ENCODE peak calls at places on chromosomes 3 and 15, in ten cellular contexts. F is spleen; R is AG04450; Q is ACHN; C is GM04503; H is adrenal gland; M is CD8-positive, alpha-beta T cell; E is myocyte; W is pons; V is GM19239. D is an unnamed sample.

GRCh38 chr15:39194431-39194830 is 386.4 kb upstream of the THBS1 start:
- DNase-seq in F (no peak), R (no peak), Q (no peak), C (no peak), H (no peak), M (no peak), E (peak; percentile 18), W (no peak), V (no peak), D (no peak)

GRCh38 chr3:149736180-149737100 is 15.8 kb downstream of the COMMD2 start:
- DNase-seq in F (no peak), R (no peak), Q (peak; percentile 74), C (peak; percentile 24), H (no peak), M (no peak), E (peak; percentile 55), W (no peak), V (no peak), D (no peak)

GRCh38 chr3:50237133-50237651 is 1.2 kb downstream of the GNAI2 start:
- DNase-seq in F (peak; percentile 90), R (no peak), Q (peak; percentile 50), C (no peak), H (peak; percentile 66), M (no peak), E (peak; percentile 48), W (no peak), V (no peak), D (no peak)

GRCh38 chr15:43215961-43216360 is 4.9 kb downstream of the EPB42 start:
- DNase-seq in F (no peak), R (no peak), Q (no peak), C (no peak), H (no peak), M (no peak), E (peak; percentile 20), W (no peak), V (no peak), D (no peak)

GRCh38 chr15:59917504-59918157 is 86.5 kb upstream of the FOXB1 start:
- DNase-seq in F (peak; percentile 78), R (no peak), Q (peak; percentile 72), C (no peak), H (peak; percentile 53), M (peak; percentile 48), E (peak; percentile 35), W (peak; percentile 29), V (peak; percentile 48), D (peak; percentile 75)

GRCh38 chr3:126109146-126109859 is 25.4 kb upstream of the SLC41A3 start:
- DNase-seq in F (peak; percentile 67), R (no peak), Q (no peak), C (no peak), H (no peak), M (no peak), E (no peak), W (no peak), V (no peak), D (no peak)

GRCh38 chr15:60116456-60117089 is 112.5 kb downstream of the FOXB1 start:
- DNase-seq in F (no peak), R (no peak), Q (peak; percentile 2), C (no peak), H (no peak), M (no peak), E (no peak), W (no peak), V (no peak), D (no peak)

GRCh38 chr3:83039422-83039821 is 1278.0 kb upstream of the GBE1 start:
- DNase-seq in F (no peak), R (no peak), Q (no peak), C (no peak), H (no peak), M (no peak), E (no peak), W (no peak), V (no peak), D (no peak)

GRCh38 chr3:27031476-27031875 is 337.7 kb downstream of the NEK10 start:
- DNase-seq in F (no peak), R (no peak), Q (no peak), C (no peak), H (no peak), M (no peak), E (peak; percentile 77), W (no peak), V (no peak), D (no peak)

GRCh38 chr3:179760944-179761343 is 108.1 kb downstream of the USP13 start:
- DNase-seq in F (no peak), R (peak; percentile 18), Q (peak; percentile 58), C (no peak), H (peak; percentile 81), M (no peak), E (peak; percentile 29), W (no peak), V (no peak), D (no peak)

GRCh38 chr3:184381261-184382224 is 1.7 kb downstream of the CHRD start:
- DNase-seq in F (no peak), R (no peak), Q (no peak), C (no peak), H (peak; percentile 61), M (no peak), E (peak; percentile 58), W (no peak), V (no peak), D (no peak)

GRCh38 chr3:37814547-37814946 is 47.1 kb upstream of the CTDSPL start:
- DNase-seq in F (no peak), R (no peak), Q (peak; percentile 5), C (no peak), H (no peak), M (no peak), E (no peak), W (no peak), V (no peak), D (no peak)

GRCh38 chr3:127699098-127699945 is 26.6 kb downstream of the ABTB1 start:
- DNase-seq in F (peak; percentile 37), R (no peak), Q (no peak), C (no peak), H (peak; percentile 89), M (no peak), E (no peak), W (no peak), V (no peak), D (no peak)

GRCh38 chr3:173761161-173761560 is 363.6 kb downstream of the NLGN1 start:
- DNase-seq in F (no peak), R (no peak), Q (no peak), C (no peak), H (no peak), M (no peak), E (no peak), W (no peak), V (no peak), D (no peak)

GRCh38 chr15:66594836-66595235 is 29.0 kb upstream of the LCTL start:
- DNase-seq in F (no peak), R (no peak), Q (no peak), C (no peak), H (no peak), M (no peak), E (no peak), W (no peak), V (no peak), D (no peak)

GRCh38 chr3:194964809-194965208 is 279.1 kb downstream of the FAM43A start:
- DNase-seq in F (no peak), R (no peak), Q (no peak), C (no peak), H (no peak), M (no peak), E (no peak), W (no peak), V (no peak), D (no peak)

GRCh38 chr3:49803464-49804140 is 541 bp downstream of the INKA1 start:
- DNase-seq in F (peak; percentile 90), R (no peak), Q (no peak), C (no peak), H (no peak), M (peak; percentile 24), E (peak; percentile 66), W (no peak), V (no peak), D (no peak)

GRCh38 chr3:170085396-170085795 is 47.6 kb downstream of the GPR160 start:
- DNase-seq in F (no peak), R (no peak), Q (no peak), C (no peak), H (no peak), M (no peak), E (no peak), W (no peak), V (no peak), D (no peak)

GRCh38 chr3:31900583-31900982 is 80.5 kb downstream of the OSBPL10 start:
- DNase-seq in F (no peak), R (no peak), Q (no peak), C (no peak), H (no peak), M (no peak), E (no peak), W (no peak), V (no peak), D (no peak)

GRCh38 chr3:12294885-12295580 is 6.2 kb downstream of the PPARG start:
- DNase-seq in F (no peak), R (peak; percentile 69), Q (peak; percentile 83), C (no peak), H (no peak), M (no peak), E (no peak), W (no peak), V (no peak), D (peak; percentile 4)

GRCh38 chr15:90650117-90650955 is 66.8 kb upstream of the BLM start:
- DNase-seq in F (no peak), R (no peak), Q (no peak), C (no peak), H (no peak), M (no peak), E (no peak), W (no peak), V (no peak), D (no peak)

GRCh38 chr3:156675744-156676466 is 1.5 kb downstream of the TIPARP start:
- DNase-seq in F (no peak), R (peak; percentile 55), Q (peak; percentile 83), C (peak; percentile 72), H (peak; percentile 62), M (peak; percentile 6), E (peak; percentile 85), W (no peak), V (no peak), D (no peak)

GRCh38 chr3:174243194-174243593 is 615.9 kb upstream of the NAALADL2 start:
- DNase-seq in F (no peak), R (no peak), Q (no peak), C (no peak), H (no peak), M (no peak), E (peak; percentile 11), W (no peak), V (no peak), D (no peak)

GRCh38 chr3:134364061-134364935 is 9.9 kb downstream of the AMOTL2 start:
- DNase-seq in F (peak; percentile 90), R (peak; percentile 93), Q (peak; percentile 96), C (peak; percentile 96), H (peak; percentile 96), M (no peak), E (peak; percentile 96), W (peak; percentile 85), V (no peak), D (no peak)

GRCh38 chr3:156812521-156813335 is 13.4 kb upstream of the LEKR1 start:
- DNase-seq in F (no peak), R (no peak), Q (no peak), C (no peak), H (no peak), M (no peak), E (peak; percentile 63), W (no peak), V (no peak), D (no peak)

GRCh38 chr3:87436781-87437543 is 160.6 kb upstream of the POU1F1 start:
- DNase-seq in F (no peak), R (no peak), Q (peak; percentile 4), C (peak; percentile 63), H (no peak), M (no peak), E (no peak), W (no peak), V (no peak), D (no peak)

GRCh38 chr15:70156781-70157261 is 59.1 kb upstream of the TLE3 start:
- DNase-seq in F (no peak), R (no peak), Q (no peak), C (no peak), H (peak; percentile 68), M (no peak), E (peak; percentile 90), W (no peak), V (no peak), D (peak; percentile 21)

GRCh38 chr15:44193651-44194396 is 1.2 kb downstream of the FRMD5 start:
- DNase-seq in F (no peak), R (no peak), Q (peak; percentile 38), C (no peak), H (no peak), M (no peak), E (peak; percentile 8), W (peak; percentile 82), V (no peak), D (no peak)

D was measured in NK-92 treated with Interleukin-12 subunit alpha and Interleukin-12 subunit beta, amount 100 ng/mL, for 24 hours.